ENCODE peak calls at places on chromosomes 7 and 10, in six cellular contexts. K is skeletal muscle cell, Y is SK-MEL-5, B is T-helper 2 cell, U is HCT116, H is NCI-H1092. O is an unnamed sample.

GRCh38 chr7:33537078-33537477 is 368.3 kb upstream of the BMPER start:
- DNase-seq in K (no peak), Y (no peak), B (no peak), U (no peak), H (no peak), O (no peak)

GRCh38 chr7:22676385-22676784 is 50.6 kb upstream of the IL6 start:
- DNase-seq in K (no peak), Y (no peak), B (no peak), U (no peak), H (no peak), O (no peak)

GRCh38 chr7:95861041-95861440 is 88.7 kb downstream of the DYNC1I1 start:
- DNase-seq in K (no peak), Y (no peak), B (no peak), U (no peak), H (no peak), O (no peak)

GRCh38 chr10:131804551-131805295 is 96.1 kb upstream of the PPP2R2D start:
- DNase-seq in K (no peak), Y (no peak), B (no peak), U (no peak), H (no peak), O (no peak)

GRCh38 chr7:73820013-73820412 is 10.8 kb upstream of the CLDN4 start:
- DNase-seq in K (no peak), Y (no peak), B (no peak), U (no peak), H (no peak), O (no peak)

GRCh38 chr7:12581897-12582296 is 11.4 kb downstream of the SCIN start:
- DNase-seq in K (no peak), Y (no peak), B (no peak), U (no peak), H (no peak), O (peak)

GRCh38 chr10:128852449-128852848 is 614.6 kb upstream of the MGMT start:
- DNase-seq in K (no peak), Y (no peak), B (no peak), U (no peak), H (no peak), O (no peak)

GRCh38 chr7:90455163-90456030 is 14.0 kb upstream of the PTTG1IP2 start:
- DNase-seq in K (no peak), Y (peak), B (no peak), U (peak), H (peak), O (no peak)

GRCh38 chr7:89023146-89023545 is 227.6 kb upstream of the TEX47 start:
- DNase-seq in K (no peak), Y (peak), B (no peak), U (no peak), H (no peak), O (no peak)

GRCh38 chr7:1054438-1055083 is 10.2 kb downstream of the GPR146 start:
- DNase-seq in K (no peak), Y (peak), B (no peak), U (no peak), H (no peak), O (no peak)

O was measured in AG09319.